ENCODE peak calls at places on chromosome 6, in four cellular contexts. N is left ventricle myocardium inferior, G is Peyer's patch, D is AG10803. H is an unnamed sample.

GRCh38 chr6:6169141-6169540 is 151.3 kb downstream of the F13A1 start:
- DNase-seq in N (no peak), D (no peak), G (no peak), H (no peak)

GRCh38 chr6:10627800-10628199 is 66.6 kb downstream of the C6orf52 start:
- DNase-seq in G (no peak), D (no peak), N (no peak), H (no peak)

GRCh38 chr6:162372092-162372491 is 355.5 kb downstream of the PRKN start:
- DNase-seq in G (no peak), D (no peak), N (no peak), H (no peak)

GRCh38 chr6:106557837-106558236 is 71.5 kb downstream of the RTN4IP1 start:
- DNase-seq in N (no peak), D (no peak), G (no peak), H (no peak)

GRCh38 chr6:15874821-15875220 is 212.0 kb upstream of the DTNBP1 start:
- DNase-seq in D (peak), N (no peak), G (no peak), H (no peak)

GRCh38 chr6:106070626-106071025 is 15.5 kb upstream of the PRDM1 start:
- DNase-seq in N (no peak), G (no peak), D (no peak), H (no peak)

GRCh38 chr6:168192195-168192900 is 113.3 kb upstream of the FRMD1 start:
- DNase-seq in N (no peak), D (no peak), G (peak), H (no peak)

GRCh38 chr6:93417421-93417996 is 1.9 kb downstream of the EPHA7 start:
- DNase-seq in G (no peak), D (no peak), N (no peak), H (no peak)

GRCh38 chr6:156773476-156773875 is 3.7 kb upstream of the ARID1B start:
- DNase-seq in D (no peak), N (no peak), G (no peak), H (no peak)

GRCh38 chr6:16396497-16397319 is 158.3 kb downstream of the GMPR start:
- DNase-seq in G (no peak), D (no peak), N (no peak), H (no peak)

GRCh38 chr6:140988780-140989179 is 1143.9 kb upstream of the GJE1 start:
- DNase-seq in D (peak), G (no peak), N (no peak), H (no peak)

GRCh38 chr6:26520088-26520839 is 17.9 kb upstream of the HMGN4 start:
- DNase-seq in G (no peak), N (no peak), D (no peak), H (peak)

GRCh38 chr6:42520786-42521607 is 42.8 kb upstream of the UBR2 start:
- DNase-seq in N (no peak), D (peak), G (no peak), H (no peak)

GRCh38 chr6:159590794-159591193 is 102.2 kb downstream of the SOD2 start:
- DNase-seq in G (no peak), N (no peak), D (no peak), H (no peak)

GRCh38 chr6:130183271-130184222 is 39.2 kb downstream of the SAMD3 start:
- DNase-seq in N (no peak), G (no peak), D (no peak), H (no peak)

GRCh38 chr6:26199057-26199772 is 112.0 kb downstream of the HFE start:
- DNase-seq in N (peak), D (peak), G (peak), H (peak)

GRCh38 chr6:140174509-140174908 is 800.1 kb upstream of the CITED2 start:
- DNase-seq in G (no peak), N (no peak), D (peak), H (no peak)

GRCh38 chr6:109705258-109705657 is 14.2 kb downstream of the FIG4 start:
- DNase-seq in N (peak), D (peak), G (peak), H (peak)

GRCh38 chr6:71248306-71248705 is 40.3 kb upstream of the OGFRL1 start:
- DNase-seq in G (no peak), D (peak), N (no peak), H (peak)

GRCh38 chr6:112443118-112443641 is 96.0 kb downstream of the RFPL4B start:
- DNase-seq in N (no peak), G (no peak), D (peak), H (no peak)

GRCh38 chr6:15301179-15302006 is 55.5 kb downstream of the JARID2 start:
- DNase-seq in D (no peak), N (no peak), G (no peak), H (no peak)

GRCh38 chr6:116536216-116536621 is 9.3 kb downstream of the TRAPPC3L start:
- DNase-seq in D (peak), G (no peak), N (no peak), H (no peak)

GRCh38 chr6:160160929-160161646 is 39.5 kb downstream of the SLC22A1 start:
- DNase-seq in N (no peak), D (no peak), G (no peak), H (no peak)

GRCh38 chr6:111566222-111566717 is 39.4 kb downstream of the TRAF3IP2 start:
- DNase-seq in N (no peak), D (no peak), G (no peak), H (no peak)

GRCh38 chr6:137728386-137729349 is 138.4 kb upstream of the TNFAIP3 start:
- DNase-seq in N (peak), G (no peak), D (peak), H (peak)

GRCh38 chr6:9657994-9658393 is 756.9 kb downstream of the TFAP2A start:
- DNase-seq in G (no peak), N (no peak), D (peak), H (no peak)

GRCh38 chr6:34979994-34980393 is 90.9 kb downstream of the ANKS1A start:
- DNase-seq in G (no peak), N (no peak), D (no peak), H (no peak)

GRCh38 chr6:107447663-107448216 is 11.6 kb downstream of the PDSS2 start:
- DNase-seq in G (no peak), D (no peak), N (no peak), H (no peak)

GRCh38 chr6:20861479-20861878 is 327.2 kb downstream of the CDKAL1 start:
- DNase-seq in G (no peak), D (peak), N (no peak), H (no peak)

GRCh38 chr6:150844371-150844770 is 21.1 kb upstream of the MTHFD1L start:
- DNase-seq in G (no peak), N (no peak), D (no peak), H (no peak)

GRCh38 chr6:30820196-30820595 is 64.1 kb upstream of the DDR1 start:
- DNase-seq in G (peak), N (peak), D (peak), H (peak)

GRCh38 chr6:12450446-12450845 is 160.3 kb downstream of the EDN1 start:
- DNase-seq in N (no peak), G (no peak), D (no peak), H (no peak)

GRCh38 chr6:139872635-139873034 is 498.2 kb upstream of the CITED2 start:
- DNase-seq in G (peak), N (no peak), D (no peak), H (no peak)

GRCh38 chr6:113414511-113414910 is 442.6 kb upstream of the MARCKS start:
- DNase-seq in D (peak), G (no peak), N (no peak), H (no peak)

GRCh38 chr6:122717350-122717749 is 62.2 kb upstream of the FABP7 start:
- DNase-seq in D (peak), G (no peak), N (no peak), H (peak)

GRCh38 chr6:109442393-109442924 is 1.9 kb downstream of the SMPD2 start:
- DNase-seq in N (no peak), G (no peak), D (no peak), H (no peak)

GRCh38 chr6:168542301-168542700 is 101.3 kb downstream of the SMOC2 start:
- DNase-seq in N (no peak), D (no peak), G (no peak), H (no peak)

GRCh38 chr6:127918506-127919427 is 17.9 kb upstream of the THEMIS start:
- DNase-seq in N (no peak), D (no peak), G (no peak), H (no peak)

GRCh38 chr6:169487579-169488205 is 214.1 kb downstream of the WDR27 start:
- DNase-seq in N (no peak), D (peak), G (no peak), H (no peak)

GRCh38 chr6:30500421-30501069 is 11.2 kb downstream of the HLA-E start:
- DNase-seq in G (no peak), D (peak), N (no peak), H (no peak)

DNA sequence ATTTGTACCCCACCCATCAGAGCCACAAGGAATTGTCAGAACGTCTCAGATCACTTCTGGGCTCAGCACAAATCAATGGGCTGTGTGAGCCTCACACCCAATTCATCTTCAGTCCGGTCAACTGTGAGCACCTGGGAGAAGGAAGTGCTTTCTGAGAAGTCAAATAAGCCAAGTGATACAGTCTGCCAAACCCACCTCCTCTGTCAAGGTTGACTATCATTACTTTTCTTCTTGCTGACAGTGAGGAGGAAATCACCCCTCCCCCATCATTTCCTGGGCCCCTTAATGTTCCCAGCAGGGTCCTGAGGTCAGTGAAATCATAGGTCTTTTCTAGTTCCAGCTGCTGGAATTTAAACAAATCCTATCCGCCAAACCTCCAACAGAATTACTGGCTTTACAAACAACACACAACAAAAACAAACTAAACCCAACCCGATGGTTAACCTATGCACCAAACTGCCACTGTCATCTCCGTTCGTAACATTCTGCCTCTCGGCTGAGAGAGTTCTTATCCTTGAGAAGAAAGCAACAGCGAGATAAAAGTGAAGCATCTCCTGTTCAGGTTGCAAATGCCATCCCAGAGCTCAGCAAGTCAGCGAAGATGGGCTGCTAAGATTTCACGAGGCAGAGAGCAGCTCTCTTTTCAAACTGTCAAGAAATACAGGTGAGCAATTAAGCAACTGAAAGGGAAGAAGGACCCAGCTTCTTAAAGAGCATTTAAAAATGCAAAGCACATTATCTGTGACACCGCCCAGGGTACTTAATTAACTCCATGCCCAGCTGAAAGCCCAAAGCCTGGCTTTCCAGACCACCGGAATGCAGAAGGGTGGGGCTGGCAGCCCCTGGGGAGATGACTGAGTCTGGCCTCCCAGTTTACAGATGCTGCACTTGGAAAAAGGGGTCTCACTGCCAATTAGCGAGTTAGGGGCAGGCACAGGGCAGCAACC is 24.7 kb downstream of the GFOD1 start:
- DNase-seq in N (no peak), G (no peak), D (peak), H (no peak)
- H3K4me3 ChIP-seq in N (no peak), G (no peak), D (no peak), H (no peak)

DNA sequence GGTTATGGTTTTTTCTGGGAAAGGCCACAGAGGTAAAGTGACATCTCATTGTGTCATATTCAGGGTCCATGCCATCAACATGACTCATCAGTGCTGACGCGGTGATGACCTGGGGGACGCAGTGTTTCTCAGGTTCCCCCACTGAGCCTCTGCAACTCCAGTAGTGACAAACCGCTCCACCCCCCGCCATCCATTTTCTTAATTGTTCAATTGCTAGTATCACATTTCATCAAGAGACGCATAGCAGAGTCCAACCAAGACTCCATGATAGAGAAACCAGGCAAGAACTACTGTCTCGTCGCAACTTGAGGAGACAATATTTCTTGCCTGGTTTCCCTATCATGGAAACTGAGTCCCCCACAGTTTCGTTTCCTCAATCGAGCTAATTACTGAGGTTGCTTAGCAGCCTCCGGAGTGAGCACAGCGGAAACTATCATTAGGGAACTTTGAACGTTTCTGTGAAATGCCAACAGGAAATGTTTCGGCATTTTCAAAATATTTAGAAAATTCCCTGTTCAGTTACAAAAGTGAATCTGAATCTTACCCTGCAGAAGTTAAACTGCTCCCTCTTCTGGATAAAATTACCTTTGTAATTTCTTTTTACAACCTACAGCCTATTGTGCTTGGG is 12.2 kb upstream of the SERPINB1 start:
- DNase-seq in N (no peak), G (peak), D (peak), H (no peak)
- TF ChIP-seq CTCF in N (peak), G (peak), D (peak), H (peak)

GRCh38 chr6:102774326-102774725 is 1380.8 kb downstream of the GRIK2 start:
- DNase-seq in G (no peak), D (no peak), N (no peak), H (no peak)
- H3K4me3 ChIP-seq in G (no peak), D (no peak), N (no peak), H (no peak)

GRCh38 chr6:723540-723939 is 30.6 kb upstream of the EXOC2 start:
- DNase-seq in N (no peak), D (no peak), G (no peak), H (no peak)
- TF ChIP-seq CTCF in N (no peak), D (peak), G (no peak), H (no peak)

GRCh38 chr6:45532626-45533258 is 155.0 kb upstream of the SUPT3H start:
- DNase-seq in G (no peak), D (peak), N (no peak), H (no peak)
- H3K4me3 ChIP-seq in G (no peak), D (peak), N (peak), H (peak)

GRCh38 chr6:89239338-89239737 is 22.2 kb upstream of the GABRR1 start:
- DNase-seq in N (no peak), G (no peak), D (no peak), H (no peak)
- TF ChIP-seq CTCF in N (peak), G (peak), D (peak), H (peak)

GRCh38 chr6:118660218-118660569 is 8.8 kb upstream of the CEP85L start:
- DNase-seq in G (no peak), D (no peak), N (no peak), H (peak)
- H3K4me3 ChIP-seq in G (no peak), D (no peak), N (no peak), H (no peak)

DNA sequence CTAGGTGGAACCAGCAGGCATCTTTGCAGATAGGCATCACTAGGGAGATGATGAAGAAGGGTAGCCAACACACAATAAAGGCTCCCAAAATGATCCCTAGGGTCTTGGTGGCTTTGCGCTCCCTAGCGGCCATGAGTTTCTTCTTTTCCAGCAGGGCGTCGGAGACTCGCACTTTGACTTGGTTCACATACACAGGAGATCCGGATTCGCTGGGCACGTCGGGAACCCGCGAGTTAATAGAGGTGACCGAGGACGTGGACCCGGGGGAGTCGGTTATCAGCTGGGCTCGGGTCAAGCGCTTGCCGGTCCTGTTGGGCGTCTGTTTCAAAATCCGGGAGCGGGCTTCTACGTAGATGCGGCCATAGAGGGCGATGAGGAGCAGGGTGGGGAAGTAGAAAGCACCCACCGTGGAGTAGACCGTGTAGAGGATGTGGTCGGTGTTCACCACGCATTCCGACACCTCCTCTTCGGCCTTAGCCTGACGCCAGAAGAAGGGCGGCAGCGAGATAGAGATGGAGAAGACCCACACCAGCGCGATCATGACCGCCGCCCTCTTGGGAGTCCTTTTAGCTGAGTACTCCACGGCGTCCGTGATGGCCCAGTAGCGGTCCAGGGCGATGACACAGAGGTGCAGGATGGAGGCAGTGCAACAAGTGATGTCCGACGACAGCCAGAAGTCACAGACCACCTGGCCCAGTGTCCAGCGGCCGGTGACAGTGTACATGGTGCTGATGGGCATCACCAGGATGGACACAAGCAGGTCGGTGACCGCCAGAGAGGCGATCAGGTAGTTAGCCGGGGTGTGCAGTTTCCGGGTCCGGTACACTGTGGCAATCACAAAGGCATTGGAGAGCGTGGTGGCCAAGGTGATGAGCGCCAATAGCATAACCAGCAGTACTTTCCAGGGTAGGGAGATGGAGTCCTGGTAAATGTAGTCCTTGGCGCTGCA is 658 bp downstream of the HTR1B start:
- DNase-seq in N (no peak), D (no peak), G (no peak), H (no peak)
- TF ChIP-seq CTCF in N (peak), D (peak), G (no peak), H (no peak)

DNA sequence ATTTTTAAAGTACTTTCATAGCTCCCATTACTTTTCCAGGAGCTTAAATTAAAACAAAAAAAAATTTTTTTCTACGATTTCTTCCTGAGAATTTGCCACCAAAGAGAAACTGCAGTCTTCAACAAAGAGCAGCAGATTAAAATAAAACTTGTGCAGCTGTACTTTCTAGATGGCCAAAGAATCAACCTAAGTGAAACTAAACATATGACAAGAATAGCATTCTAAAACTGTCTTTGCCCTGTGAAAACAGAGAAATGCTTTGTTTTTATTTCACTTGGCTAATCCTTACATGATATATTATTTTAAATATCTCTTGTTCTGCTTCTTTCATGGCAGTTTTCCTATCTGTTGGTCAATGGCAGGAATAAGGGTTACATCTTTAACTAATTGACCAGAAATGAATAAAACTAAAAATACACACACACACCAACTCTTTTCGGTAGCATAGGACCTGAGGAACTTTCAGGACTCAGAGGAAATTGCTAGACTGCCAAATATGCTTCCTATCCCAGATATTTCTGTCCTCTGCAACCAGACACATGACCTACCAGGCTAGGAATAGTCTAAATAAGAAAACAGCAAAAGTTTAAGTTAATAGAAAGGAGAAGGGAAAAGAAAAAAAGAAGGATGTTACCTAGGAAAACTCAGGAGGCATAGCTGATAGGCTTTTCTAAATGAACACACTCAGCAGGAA is 74.8 kb downstream of the MAP3K5 start:
- DNase-seq in N (no peak), D (peak), G (no peak), H (no peak)
- H3K4me3 ChIP-seq in N (peak), D (peak), G (no peak), H (peak)